ENCODE peak calls at places on chromosomes 4 and X, in five cellular contexts. A is CD4-positive, CD25-positive, alpha-beta regulatory T cell; X is K562; D is GM23248; F is vagina. K is an unnamed sample.

GRCh38 chr4:118224239-118224829 is 128.5 kb downstream of the PRSS12 start:
- DNase-seq in A (peak; percentile 12), X (peak; percentile 17), D (peak; percentile 70), F (no peak), K (peak; percentile 16)

GRCh38 chr4:173167793-173168395 is 717 bp upstream of the GALNT7 start:
- DNase-seq in A (peak; percentile 10), X (peak; percentile 56), D (peak; percentile 57), F (no peak), K (peak; percentile 28)

GRCh38 chrX:33434256-33435092 is 223.1 kb upstream of the DMD start:
- DNase-seq in A (peak; percentile 12), X (peak; percentile 4), D (peak; percentile 39), F (no peak), K (peak; percentile 30)

GRCh38 chr4:111136438-111136837 is 513.6 kb upstream of the PITX2 start:
- DNase-seq in A (no peak), X (no peak), D (peak; percentile 57), F (no peak), K (no peak)

GRCh38 chrX:66728818-66729271 is 90.0 kb upstream of the EDA2R start:
- DNase-seq in A (peak; percentile 61), X (peak; percentile 55), D (peak; percentile 83), F (no peak), K (peak; percentile 60)

GRCh38 chr4:25129926-25130325 is 30.3 kb downstream of the SEPSECS start:
- DNase-seq in A (no peak), X (no peak), D (no peak), F (no peak), K (no peak)

GRCh38 chr4:150139297-150139696 is 61.1 kb downstream of the DCLK2 start:
- DNase-seq in A (no peak), X (no peak), D (no peak), F (no peak), K (no peak)

GRCh38 chrX:41559662-41560061 is 112.5 kb downstream of the NYX start:
- DNase-seq in A (no peak), X (peak; percentile 29), D (peak; percentile 74), F (no peak), K (no peak)

GRCh38 chr4:176838611-176839411 is 46.1 kb upstream of the VEGFC start:
- DNase-seq in A (no peak), X (no peak), D (peak; percentile 70), F (no peak), K (no peak)

GRCh38 chr4:42786350-42787070 is 106.0 kb upstream of the GRXCR1 start:
- DNase-seq in A (no peak), X (no peak), D (no peak), F (no peak), K (no peak)

GRCh38 chr4:73593631-73594241 is 26.5 kb downstream of the RASSF6 start:
- DNase-seq in A (no peak), X (no peak), D (peak; percentile 63), F (no peak), K (no peak)

GRCh38 chr4:10461091-10461849 is 4.0 kb upstream of the ZNF518B start:
- DNase-seq in A (peak; percentile 76), X (peak; percentile 85), D (peak; percentile 70), F (no peak), K (peak; percentile 83)

GRCh38 chrX:55160685-55161552 is 59.2 kb upstream of the PAGE5 start:
- DNase-seq in A (peak; percentile 93), X (peak; percentile 77), D (peak; percentile 89), F (peak; percentile 91), K (peak; percentile 91)

GRCh38 chrX:137988470-137988869 is 422.5 kb downstream of the ZIC3 start:
- DNase-seq in A (no peak), X (no peak), D (no peak), F (no peak), K (no peak)

GRCh38 chr4:40227284-40227683 is 30.5 kb downstream of the RHOH start:
- DNase-seq in A (no peak), X (no peak), D (no peak), F (no peak), K (no peak)

GRCh38 chr4:20982544-20982943 is 282.3 kb downstream of the PACRGL start:
- DNase-seq in A (no peak), X (no peak), D (no peak), F (no peak), K (no peak)

GRCh38 chr4:34861661-34862060 is 1382.7 kb downstream of the ARAP2 start:
- DNase-seq in A (no peak), X (no peak), D (no peak), F (no peak), K (no peak)

GRCh38 chr4:119523399-119523798 is 105.2 kb downstream of the PDE5A start:
- DNase-seq in A (no peak), X (no peak), D (no peak), F (no peak), K (no peak)

GRCh38 chrX:9180623-9181022 is 146.7 kb upstream of the FAM9B start:
- DNase-seq in A (no peak), X (no peak), D (no peak), F (no peak), K (no peak)

GRCh38 chrX:49919617-49920016 is 2.8 kb upstream of the CLCN5 start:
- DNase-seq in A (peak; percentile 36), X (peak; percentile 47), D (peak; percentile 35), F (no peak), K (peak; percentile 26)

GRCh38 chrX:109352121-109352556 is 129.7 kb downstream of the GUCY2F start:
- DNase-seq in A (no peak), X (no peak), D (peak; percentile 33), F (no peak), K (no peak)

GRCh38 chr4:151770154-151770553 is 9.3 kb upstream of the GATB start:
- DNase-seq in A (no peak), X (no peak), D (no peak), F (no peak), K (no peak)

GRCh38 chr4:15912961-15913630 is 25.4 kb downstream of the FGFBP1 start:
- DNase-seq in A (no peak), X (no peak), D (peak; percentile 11), F (no peak), K (no peak)

GRCh38 chrX:32530802-32531403 is 680.4 kb downstream of the DMD start:
- DNase-seq in A (peak; percentile 1), X (peak; percentile 5), D (peak; percentile 49), F (no peak), K (peak; percentile 23)

GRCh38 chrX:30777575-30777974 is 111.5 kb downstream of the TAB3 start:
- DNase-seq in A (no peak), X (no peak), D (no peak), F (no peak), K (no peak)

GRCh38 chr4:73573794-73574528 is 46.3 kb downstream of the RASSF6 start:
- DNase-seq in A (no peak), X (peak; percentile 48), D (peak; percentile 74), F (no peak), K (peak; percentile 3)

GRCh38 chr4:106414366-106414765 is 45.8 kb upstream of the GIMD1 start:
- DNase-seq in A (no peak), X (no peak), D (peak; percentile 30), F (no peak), K (no peak)

GRCh38 chrX:125436855-125437254 is 117.2 kb downstream of the TEX13C start:
- DNase-seq in A (no peak), X (peak; percentile 8), D (peak; percentile 7), F (no peak), K (no peak)

GRCh38 chr4:100977746-100978397 is 369.5 kb downstream of the PPP3CA start:
- DNase-seq in A (no peak), X (no peak), D (peak; percentile 13), F (no peak), K (no peak)

GRCh38 chrX:134551365-134552095 is 91.6 kb downstream of the HPRT1 start:
- DNase-seq in A (no peak), X (no peak), D (peak; percentile 56), F (no peak), K (no peak)

DNA sequence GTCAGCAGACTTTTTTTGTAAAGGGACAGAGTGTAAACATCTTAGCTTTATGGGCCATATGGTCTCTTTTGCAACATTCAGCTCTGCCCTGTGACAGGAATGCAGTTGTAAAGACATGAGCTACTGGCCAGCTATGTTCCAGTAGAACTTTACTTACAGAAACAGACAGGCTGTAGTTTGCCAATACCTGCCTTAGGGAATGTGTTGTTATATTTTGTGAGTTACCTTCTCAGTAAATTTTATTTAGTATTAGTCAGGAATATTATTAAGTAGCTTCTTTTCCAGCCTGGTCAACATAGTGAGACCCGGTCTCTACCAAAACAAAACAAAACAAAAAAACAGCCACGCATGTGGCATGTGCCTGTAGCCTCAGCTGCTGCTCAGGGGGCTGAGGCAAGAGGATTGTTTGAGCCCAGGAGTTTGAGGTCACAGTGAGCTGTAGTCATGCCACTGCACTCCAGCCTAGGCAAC is 48.8 kb downstream of the HTT start:
- DNase-seq in A (no peak), X (no peak), D (peak; percentile 61), F (no peak), K (no peak)
- H3K36me3 ChIP-seq in A (peaks cover 59% of the 10 kb centered on the region), X (peaks cover 27% of the 10 kb centered on the region), D (peaks cover 15% of the 10 kb centered on the region), F (no peaks in the 10 kb centered on the region), K (peaks cover 15% of the 10 kb centered on the region)

DNA sequence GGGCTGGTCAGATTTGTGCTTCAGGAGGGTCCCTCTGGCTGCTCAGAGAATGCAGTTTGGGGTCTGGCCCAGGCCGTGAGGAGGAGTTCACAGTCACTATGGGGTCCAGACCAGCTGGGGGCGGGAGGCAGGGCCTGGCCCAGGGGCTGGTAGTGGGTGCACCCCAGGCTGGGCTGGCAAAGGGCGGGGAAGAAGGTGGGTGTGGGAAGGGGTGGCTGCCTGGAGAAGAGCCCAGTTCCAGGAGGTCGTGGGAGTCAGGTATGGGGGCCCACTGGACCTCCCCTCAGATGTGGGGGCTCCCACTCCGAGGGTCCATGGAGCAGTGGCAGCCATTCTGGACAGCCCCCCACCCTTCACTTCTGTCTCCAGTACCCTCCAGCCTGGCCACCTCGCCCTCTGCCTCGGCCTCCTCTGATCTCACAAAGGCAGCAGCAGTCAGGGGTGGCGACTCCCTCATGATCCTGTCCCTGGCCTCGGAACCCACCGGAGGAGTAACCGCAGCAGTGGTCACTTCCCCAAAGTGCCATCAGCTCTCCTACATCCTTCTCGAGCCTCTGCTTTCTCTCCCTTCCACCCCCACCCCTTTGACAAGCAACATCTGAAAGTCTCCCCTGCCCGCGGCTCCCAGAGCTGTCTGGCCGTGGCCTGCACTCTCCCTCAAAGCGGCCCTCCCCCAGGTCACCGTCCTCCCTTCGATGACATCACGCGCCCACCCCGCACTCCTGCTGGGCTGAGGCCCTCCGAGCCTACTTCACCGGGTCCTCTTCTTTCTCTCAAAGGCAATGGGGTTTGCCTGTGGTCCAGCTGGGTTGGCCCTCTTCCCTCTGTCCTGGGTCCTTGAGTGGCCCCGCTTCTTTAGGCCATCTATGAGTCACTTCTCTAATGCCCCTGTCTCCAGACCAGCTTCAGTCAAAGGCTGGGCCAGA is 1.7 kb upstream of the SLC6A8 start:
- DNase-seq in A (no peak), X (peak; percentile 36), D (no peak), F (no peak), K (no peak)
- H3K9me3 ChIP-seq in A (no peaks in the 10 kb centered on the region), X (peaks cover 1% of the 10 kb centered on the region), D (no peaks in the 10 kb centered on the region), F (no peaks in the 10 kb centered on the region), K (no peaks in the 10 kb centered on the region)

DNA sequence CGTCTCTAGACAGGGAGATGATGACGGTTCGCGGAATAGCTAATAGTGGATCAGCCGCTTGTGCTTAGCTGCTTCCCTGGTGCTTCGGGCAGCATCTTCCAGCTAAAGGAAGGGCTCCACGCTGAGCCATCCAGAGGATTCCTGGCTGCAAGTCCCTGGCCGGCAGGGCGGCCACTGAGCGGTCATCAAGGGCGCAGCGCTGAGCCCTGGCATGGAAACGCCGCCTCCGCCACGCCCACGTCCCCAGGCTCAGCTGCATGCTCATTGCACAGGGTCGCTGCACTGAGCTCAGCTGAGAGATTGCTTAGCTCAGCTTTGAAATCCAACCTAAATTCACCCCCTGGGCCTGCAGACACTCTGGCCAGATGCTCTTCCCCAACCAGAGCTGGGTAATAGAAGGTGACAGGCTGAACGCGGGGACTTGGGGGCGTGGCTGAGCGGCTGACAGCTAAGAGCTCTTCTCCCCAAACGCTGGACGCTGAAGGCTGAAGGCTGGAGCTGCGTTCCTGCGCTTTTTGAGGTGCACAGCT is 118.2 kb upstream of the KIT start:
- DNase-seq in A (no peak), X (peak; percentile 26), D (peak; percentile 78), F (no peak), K (no peak)
- H3K4me3 ChIP-seq in A (no peak overlapping the region), X (peak overlapping the region; percentile 23), D (peak overlapping the region; percentile 67), F (peak overlapping the region; percentile 34), K (no peak overlapping the region)

GRCh38 chr4:7004331-7004730 is 38.8 kb upstream of the TADA2B start:
- DNase-seq in A (no peak), X (no peak), D (no peak), F (no peak), K (no peak)
- H3K36me3 ChIP-seq in A (peaks cover 88% of the 10 kb centered on the region), X (peaks cover 95% of the 10 kb centered on the region), D (peaks cover 17% of the 10 kb centered on the region), F (no peaks in the 10 kb centered on the region), K (peaks cover 64% of the 10 kb centered on the region)